ENCODE peak calls at places on chromosomes 1 and 21, in six cellular contexts. X is body of pancreas, R is A673, P is heart right ventricle, E is AG04450, Q is colonic mucosa. A is an unnamed sample.

GRCh38 chr1:3865606-3866160 is 8.4 kb downstream of the DFFB start:
- DNase-seq in Q (no peak), X (no peak), R (no peak), P (no peak), E (no peak), A (no peak)

GRCh38 chr1:196717868-196718267 is 56.8 kb upstream of the CFHR3 start:
- DNase-seq in R (no peak), Q (no peak), P (no peak), E (no peak), X (no peak), A (no peak)

GRCh38 chr1:119960501-119960900 is 64.2 kb upstream of the ADAM30 start:
- DNase-seq in E (no peak), R (no peak), X (no peak), P (no peak), Q (no peak), A (no peak)

GRCh38 chr1:110068646-110069301 is 1.7 kb downstream of the ALX3 start:
- DNase-seq in E (no peak), Q (no peak), P (no peak), R (no peak), X (no peak), A (no peak)

GRCh38 chr1:67685558-67686271 is 714 bp downstream of the GADD45A start:
- DNase-seq in Q (peak; percentile 51), E (no peak), P (peak; percentile 44), X (peak; percentile 63), R (peak; percentile 44), A (peak; percentile 47)

GRCh38 chr1:91684599-91685196 is 184.0 kb downstream of the CDC7 start:
- DNase-seq in P (peak; percentile 19), X (no peak), Q (no peak), R (peak; percentile 44), E (no peak), A (no peak)

GRCh38 chr1:41870076-41870562 is 48.6 kb downstream of the HIVEP3 start:
- DNase-seq in E (no peak), P (no peak), Q (no peak), R (peak; percentile 81), X (no peak), A (no peak)

GRCh38 chr1:8169364-8170058 is 143.4 kb upstream of the ERRFI1 start:
- DNase-seq in E (peak; percentile 73), P (peak; percentile 65), Q (peak; percentile 80), X (peak; percentile 93), R (peak; percentile 92), A (peak; percentile 93)

GRCh38 chr1:214586621-214587020 is 16.4 kb upstream of the CENPF start:
- DNase-seq in R (no peak), P (no peak), E (no peak), X (no peak), Q (no peak), A (no peak)

GRCh38 chr1:211843018-211843417 is 12.5 kb upstream of the LPGAT1 start:
- DNase-seq in P (no peak), R (no peak), E (no peak), X (no peak), Q (no peak), A (peak; percentile 33)

GRCh38 chr1:84253891-84254290 is 47.6 kb upstream of the SAMD13 start:
- DNase-seq in P (peak; percentile 53), E (peak; percentile 58), R (peak; percentile 27), X (peak; percentile 81), Q (peak; percentile 72), A (peak; percentile 66)

GRCh38 chr1:67052741-67053534 is 1.0 kb downstream of the SLC35D1 start:
- DNase-seq in R (peak; percentile 28), X (peak; percentile 28), P (peak; percentile 17), Q (peak; percentile 53), E (no peak), A (peak; percentile 44)

GRCh38 chr1:234926574-234927311 is 201.9 kb downstream of the TOMM20 start:
- DNase-seq in E (no peak), P (no peak), R (no peak), Q (peak; percentile 19), X (no peak), A (peak; percentile 32)

GRCh38 chr21:36981977-36982700 is 15.7 kb upstream of the HLCS start:
- DNase-seq in X (no peak), Q (no peak), E (no peak), R (no peak), P (no peak), A (no peak)

GRCh38 chr1:247322437-247322836 is 9.2 kb downstream of the ZNF496 start:
- DNase-seq in X (no peak), P (no peak), E (no peak), R (no peak), Q (no peak), A (no peak)

GRCh38 chr1:58898739-58899580 is 115.1 kb upstream of the JUN start:
- DNase-seq in Q (peak; percentile 73), P (peak; percentile 85), E (no peak), R (no peak), X (peak; percentile 72), A (peak; percentile 63)

GRCh38 chr1:243957141-243957540 is 93.9 kb upstream of the ZBTB18 start:
- DNase-seq in Q (no peak), R (no peak), E (no peak), X (no peak), P (no peak), A (no peak)

GRCh38 chr21:42360317-42360716 is 6.0 kb downstream of the TFF1 start:
- DNase-seq in E (no peak), R (peak; percentile 30), X (no peak), Q (no peak), P (no peak), A (no peak)

GRCh38 chr1:53541761-53542550 is 82.8 kb downstream of the DMRTB1 start:
- DNase-seq in Q (no peak), R (no peak), P (no peak), X (peak; percentile 50), E (peak; percentile 67), A (peak; percentile 49)

GRCh38 chr1:108610073-108610472 is 50.2 kb downstream of the EEIG2 start:
- DNase-seq in X (no peak), Q (no peak), R (peak; percentile 46), E (no peak), P (peak; percentile 15), A (no peak)

GRCh38 chr1:1059494-1060280 is 14.4 kb downstream of the RNF223 start:
- DNase-seq in P (peak; percentile 83), R (peak; percentile 92), Q (peak; percentile 94), X (peak; percentile 92), E (no peak), A (peak; percentile 84)

GRCh38 chr1:165938844-165939243 is 111.4 kb downstream of the UCK2 start:
- DNase-seq in E (no peak), P (no peak), X (no peak), R (no peak), Q (no peak), A (no peak)

GRCh38 chr1:25805863-25806225 is 5.9 kb downstream of the SELENON start:
- DNase-seq in Q (no peak), P (peak; percentile 77), X (peak; percentile 79), R (no peak), E (no peak), A (no peak)

GRCh38 chr1:228008391-228009115 is 1.8 kb downstream of the WNT3A start:
- DNase-seq in X (no peak), Q (no peak), E (no peak), R (no peak), P (no peak), A (no peak)
- H3K9me3 ChIP-seq in X (no peaks in the 10 kb centered on the region), Q (no peaks in the 10 kb centered on the region), E (no peaks in the 10 kb centered on the region), R (no peaks in the 10 kb centered on the region), P (no peaks in the 10 kb centered on the region), A (no peaks in the 10 kb centered on the region)

GRCh38 chr1:245458234-245458633 is 303.4 kb downstream of the KIF26B start:
- DNase-seq in E (no peak), P (no peak), R (no peak), Q (no peak), X (no peak), A (no peak)
- H3K27ac ChIP-seq in E (no peak overlapping the region), P (no peak overlapping the region), R (no peak overlapping the region), Q (no peak overlapping the region), X (no peak overlapping the region), A (no peak overlapping the region)

DNA sequence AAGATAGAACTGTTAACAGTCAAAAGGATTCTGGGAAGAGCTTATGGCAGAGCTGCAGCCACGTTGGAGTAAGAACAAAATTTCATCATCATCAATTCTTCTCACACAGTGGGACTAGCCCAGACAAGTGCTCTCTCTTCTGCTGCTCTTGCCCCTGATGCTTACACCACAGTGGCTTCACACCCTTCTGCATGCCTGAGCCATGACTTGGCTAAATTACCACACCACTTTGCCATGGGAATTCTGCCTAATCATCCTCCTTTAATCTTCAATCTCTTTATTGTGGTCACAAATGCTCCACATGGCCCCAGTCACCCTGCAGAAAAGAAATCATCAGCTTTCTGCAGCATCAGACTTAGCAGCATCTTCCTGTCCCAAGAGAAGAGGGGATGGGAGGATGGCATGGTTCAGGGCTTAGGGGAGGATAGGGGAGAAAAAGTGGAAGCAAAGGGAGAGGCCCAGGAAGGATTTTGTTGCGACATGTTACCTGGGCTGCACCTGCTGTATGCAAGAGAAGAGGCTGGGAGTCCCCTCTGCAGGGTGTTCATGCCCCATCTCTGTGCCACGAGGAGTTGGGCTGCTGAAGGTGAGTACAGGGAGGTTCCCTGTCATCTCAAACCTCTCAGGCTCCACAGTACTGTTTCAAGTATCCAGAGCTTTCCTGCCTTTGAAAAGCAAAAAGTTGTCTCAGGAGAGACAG is 9.0 kb upstream of the RPTN start:
- DNase-seq in E (no peak), P (no peak), R (no peak), Q (no peak), X (peak; percentile 14), A (no peak)
- H3K9me3 ChIP-seq in E (no peaks in the 10 kb centered on the region), P (no peaks in the 10 kb centered on the region), R (no peaks in the 10 kb centered on the region), Q (no peaks in the 10 kb centered on the region), X (no peaks in the 10 kb centered on the region), A (no peaks in the 10 kb centered on the region)

DNA sequence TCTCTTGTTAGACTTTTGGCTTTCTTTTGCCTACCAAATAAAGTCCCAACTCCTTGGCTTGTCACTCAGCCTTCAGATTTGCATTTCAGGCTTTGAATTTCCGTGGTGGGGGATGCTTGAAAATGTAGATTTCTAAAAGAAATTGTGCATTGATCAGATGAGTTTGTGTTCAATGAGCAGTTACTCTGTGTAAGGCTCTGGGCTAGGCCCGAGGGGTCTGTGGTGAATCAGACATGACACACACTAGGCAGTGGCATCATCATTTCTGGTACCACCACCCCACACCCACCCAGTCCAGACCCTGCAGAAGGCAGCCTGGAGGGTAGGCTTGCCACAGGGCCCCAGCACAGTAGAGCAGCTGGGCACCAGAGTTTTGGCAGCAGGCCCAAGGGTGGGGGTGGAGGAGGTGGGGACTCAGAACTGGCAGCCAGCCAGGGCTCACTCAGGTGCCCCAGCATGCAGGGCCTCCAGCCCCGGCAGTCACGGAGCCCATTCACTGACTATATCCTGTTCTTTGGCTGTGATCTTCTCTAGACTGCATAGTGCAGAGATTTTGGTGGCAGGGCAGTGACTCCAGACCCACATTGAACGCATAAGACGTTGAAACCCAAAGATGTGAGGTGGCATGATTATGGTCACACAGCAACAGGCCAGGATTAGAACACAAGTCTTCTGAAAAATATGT is 97.2 kb upstream of the ARTN start:
- DNase-seq in E (no peak), Q (peak; percentile 87), X (peak; percentile 50), P (peak; percentile 62), R (peak; percentile 88), A (peak; percentile 82)
- H3K27ac ChIP-seq in E (no peak overlapping the region), Q (no peak overlapping the region), X (no peak overlapping the region), P (no peak overlapping the region), R (peak overlapping the region; percentile 72), A (no peak overlapping the region)

A was measured in small intestine.